ENCODE peak calls at places on chromosomes 11 and 22, in ten cellular contexts. U is activated T-cell treated with anti-CD3 and anti-CD28 coated beads, Interleukin-2, amount 50 U/mL, for 24 hours; Y is GM23248; J is NCI-H2029; X is HT1080; G is IMR-90; N is GM12865; I is HEK293T; F is SJSA1; Z is foreskin fibroblast. D is an unnamed sample.

GRCh38 chr11:17003426-17003825 is 10.8 kb downstream of the PLEKHA7 start:
- DNase-seq in U (no peak), Y (no peak), J (no peak), X (no peak), G (no peak), N (no peak), I (no peak), F (no peak), Z (no peak), D (no peak)

GRCh38 chr11:128331317-128331716 is 256.0 kb downstream of the ETS1 start:
- DNase-seq in U (no peak), Y (no peak), J (no peak), X (no peak), G (no peak), N (no peak), I (no peak), F (no peak), Z (no peak), D (no peak)

GRCh38 chr11:73140213-73141030 is 1.7 kb downstream of the FCHSD2 start:
- DNase-seq in U (peak; percentile 50), Y (peak; percentile 63), J (peak; percentile 22), X (peak; percentile 8), G (peak; percentile 52), N (peak; percentile 56), I (peak; percentile 40), F (no peak), Z (peak; percentile 52), D (no peak)

GRCh38 chr11:9732453-9732852 is 68.6 kb downstream of the SWAP70 start:
- DNase-seq in U (no peak), Y (no peak), J (no peak), X (no peak), G (no peak), N (no peak), I (no peak), F (no peak), Z (no peak), D (no peak)

GRCh38 chr11:103537904-103538502 is 428.8 kb downstream of the DYNC2H1 start:
- DNase-seq in U (no peak), Y (peak; percentile 65), J (no peak), X (peak; percentile 9), G (peak; percentile 47), N (peak; percentile 8), I (no peak), F (no peak), Z (peak; percentile 78), D (no peak)

GRCh38 chr11:76627541-76628082 is 42.9 kb downstream of the LRRC32 start:
- DNase-seq in U (peak; percentile 26), Y (no peak), J (no peak), X (no peak), G (no peak), N (no peak), I (no peak), F (no peak), Z (no peak), D (no peak)

GRCh38 chr22:17753401-17753989 is 20.8 kb downstream of the BID start:
- DNase-seq in U (no peak), Y (peak; percentile 55), J (no peak), X (peak; percentile 58), G (peak; percentile 55), N (no peak), I (no peak), F (no peak), Z (peak; percentile 28), D (no peak)

GRCh38 chr11:83002047-83002446 is 69.7 kb downstream of the RAB30 start:
- DNase-seq in U (no peak), Y (peak; percentile 85), J (no peak), X (no peak), G (no peak), N (no peak), I (no peak), F (no peak), Z (no peak), D (no peak)

GRCh38 chr11:112525844-112526590 is 265.4 kb upstream of the PLET1 start:
- DNase-seq in U (no peak), Y (peak; percentile 44), J (no peak), X (peak; percentile 53), G (no peak), N (no peak), I (no peak), F (no peak), Z (no peak), D (no peak)

GRCh38 chr11:76653674-76654309 is 16.8 kb downstream of the LRRC32 start:
- DNase-seq in U (peak; percentile 16), Y (peak; percentile 52), J (no peak), X (peak; percentile 18), G (peak; percentile 95), N (no peak), I (no peak), F (peak; percentile 60), Z (peak; percentile 85), D (no peak)

GRCh38 chr11:124839051-124839971 is 25.9 kb upstream of the ROBO3 start:
- DNase-seq in U (no peak), Y (peak; percentile 54), J (no peak), X (no peak), G (no peak), N (no peak), I (no peak), F (no peak), Z (peak; percentile 39), D (no peak)

GRCh38 chr11:75434051-75434450 is 1.0 kb upstream of the KLHL35 start:
- DNase-seq in U (no peak), Y (no peak), J (no peak), X (no peak), G (no peak), N (no peak), I (no peak), F (no peak), Z (no peak), D (no peak)

GRCh38 chr11:134412508-134413333 is 679 bp upstream of the B3GAT1 start:
- DNase-seq in U (peak; percentile 53), Y (peak; percentile 11), J (peak; percentile 23), X (no peak), G (no peak), N (no peak), I (peak; percentile 34), F (no peak), Z (no peak), D (no peak)

GRCh38 chr11:43576834-43577521 is 103.6 kb upstream of the HSD17B12 start:
- DNase-seq in U (no peak), Y (peak; percentile 80), J (no peak), X (peak; percentile 24), G (peak; percentile 49), N (peak; percentile 27), I (peak; percentile 70), F (peak; percentile 65), Z (peak; percentile 74), D (no peak)